ENCODE peak calls at places on chromosome 1, in seven cellular contexts. U, B, S, A, X, Y and V are unnamed samples.

GRCh38 chr1:41976671-41977070 is 57.9 kb upstream of the HIVEP3 start:
- DNase-seq in A (no peak), U (no peak), S (no peak), X (no peak), B (no peak), Y (no peak), V (no peak)

GRCh38 chr1:7401814-7402547 is 369.1 kb upstream of the VAMP3 start:
- DNase-seq in B (peak), Y (peak), A (no peak), S (no peak), U (no peak), X (no peak), V (peak)

GRCh38 chr1:15385420-15385819 is 24.3 kb upstream of the EFHD2 start:
- DNase-seq in X (no peak), A (no peak), Y (no peak), S (no peak), U (no peak), B (no peak), V (no peak)

GRCh38 chr1:40612345-40612831 is 53.1 kb downstream of the RIMS3 start:
- DNase-seq in B (peak), X (peak), S (peak), A (peak), U (peak), Y (peak), V (no peak)

GRCh38 chr1:227892930-227893695 is 54.6 kb downstream of the WNT9A start:
- DNase-seq in A (no peak), S (no peak), U (no peak), B (no peak), X (no peak), Y (peak), V (peak)

GRCh38 chr1:198467907-198468306 is 72.6 kb downstream of the ATP6V1G3 start:
- DNase-seq in S (no peak), U (no peak), B (no peak), X (no peak), Y (no peak), A (no peak), V (no peak)

GRCh38 chr1:226662704-226663326 is 76.3 kb downstream of the ITPKB start:
- DNase-seq in S (no peak), U (peak), Y (peak), B (peak), X (peak), A (peak), V (peak)

GRCh38 chr1:225304996-225305395 is 122.8 kb downstream of the LBR start:
- DNase-seq in A (no peak), S (no peak), U (no peak), B (no peak), X (no peak), Y (no peak), V (no peak)

GRCh38 chr1:12486401-12487005 is 131.5 kb downstream of the DHRS3 start:
- DNase-seq in Y (peak), X (no peak), U (no peak), A (no peak), B (peak), S (no peak), V (no peak)

GRCh38 chr1:230310381-230311163 is 115.6 kb downstream of the PGBD5 start:
- DNase-seq in X (peak), Y (peak), U (peak), A (peak), S (peak), B (peak), V (no peak)

GRCh38 chr1:226092955-226093354 is 30.4 kb downstream of the H3-3A start:
- DNase-seq in X (no peak), U (no peak), Y (no peak), A (no peak), B (no peak), S (no peak), V (no peak)

GRCh38 chr1:112358798-112359408 is 37.1 kb upstream of the CTTNBP2NL start:
- DNase-seq in U (no peak), S (peak), Y (peak), X (peak), B (peak), A (peak), V (peak)

GRCh38 chr1:117616356-117616755 is 10.5 kb downstream of the TENT5C start:
- DNase-seq in U (no peak), Y (no peak), A (no peak), B (no peak), X (no peak), S (no peak), V (peak)

GRCh38 chr1:113021430-113022085 is 51.4 kb upstream of the LRIG2 start:
- DNase-seq in S (no peak), B (no peak), U (no peak), Y (no peak), X (no peak), A (no peak), V (no peak)

GRCh38 chr1:230170610-230171009 is 103.6 kb downstream of the GALNT2 start:
- DNase-seq in Y (no peak), S (no peak), U (no peak), X (no peak), B (no peak), A (no peak), V (no peak)

GRCh38 chr1:212664409-212665199 is 35.0 kb downstream of the BATF3 start:
- DNase-seq in A (no peak), Y (no peak), X (no peak), U (no peak), S (no peak), B (no peak), V (peak)

GRCh38 chr1:215987092-215987855 is 420.2 kb downstream of the KCTD3 start:
- DNase-seq in S (no peak), Y (no peak), U (no peak), B (peak), A (no peak), X (no peak), V (no peak)

GRCh38 chr1:36553591-36554417 is 71.1 kb upstream of the CSF3R start:
- DNase-seq in S (peak), A (peak), X (peak), B (peak), Y (peak), U (peak), V (peak)

GRCh38 chr1:47970882-47971281 is 26.3 kb downstream of the TRABD2B start:
- DNase-seq in S (no peak), B (no peak), U (no peak), Y (no peak), A (no peak), X (no peak), V (no peak)

GRCh38 chr1:27360159-27361043 is 6.4 kb downstream of the MAP3K6 start:
- DNase-seq in A (peak), S (peak), U (no peak), X (peak), Y (peak), B (no peak), V (no peak)

GRCh38 chr1:196271212-196271947 is 336.9 kb downstream of the KCNT2 start:
- DNase-seq in S (no peak), B (no peak), Y (no peak), U (no peak), A (no peak), X (no peak), V (no peak)

GRCh38 chr1:93584238-93585003 is 97.2 kb downstream of the BCAR3 start:
- DNase-seq in S (no peak), B (no peak), Y (no peak), A (no peak), U (no peak), X (no peak), V (no peak)

GRCh38 chr1:235105051-235106043 is 23.3 kb downstream of the TOMM20 start:
- DNase-seq in S (no peak), X (no peak), U (no peak), Y (no peak), A (no peak), B (peak), V (no peak)

GRCh38 chr1:228340686-228341449 is 65.8 kb downstream of the TRIM11 start:
- DNase-seq in Y (no peak), B (no peak), X (peak), S (peak), A (no peak), U (no peak), V (peak)

GRCh38 chr1:117820694-117821381 is 108.6 kb downstream of the GDAP2 start:
- DNase-seq in U (no peak), A (no peak), S (no peak), Y (no peak), B (no peak), X (no peak), V (no peak)

GRCh38 chr1:22053018-22053860 is 730 bp downstream of the CDC42 start:
- DNase-seq in S (peak), A (peak), X (peak), B (peak), U (peak), Y (peak), V (peak)

GRCh38 chr1:43366179-43366578 is 1.6 kb downstream of the ELOVL1 start:
- DNase-seq in S (no peak), X (peak), A (no peak), U (no peak), B (peak), Y (no peak), V (no peak)

GRCh38 chr1:43890815-43891214 is 42.8 kb upstream of the ARTN start:
- DNase-seq in A (no peak), B (no peak), S (no peak), U (no peak), Y (no peak), X (no peak), V (no peak)

GRCh38 chr1:230822092-230822581 is 46.2 kb downstream of the C1orf198 start:
- DNase-seq in B (no peak), X (no peak), A (no peak), Y (no peak), S (no peak), U (no peak), V (peak)